ENCODE peak calls at places on chromosomes 7 and 10, in seven cellular contexts. S is OCI-LY7, X is GM23248, B is hepatocyte, U is PC-3, F is HCT116, P is MM.1S. J is an unnamed sample.

GRCh38 chr7:4681218-4681851 is 760 bp upstream of the FOXK1 start:
- DNase-seq in X (no peak), F (no peak), P (peak), B (no peak), S (peak), U (no peak), J (no peak)

GRCh38 chr10:114544045-114544659 is 113.9 kb downstream of the ABLIM1 start:
- DNase-seq in P (peak), B (no peak), S (peak), F (no peak), X (no peak), U (peak), J (no peak)

GRCh38 chr10:119022846-119023552 is 6.5 kb upstream of the NANOS1 start:
- DNase-seq in F (no peak), S (no peak), X (peak), P (no peak), U (peak), B (no peak), J (no peak)

GRCh38 chr7:104980969-104981670 is 32.9 kb upstream of the KMT2E start:
- DNase-seq in P (peak), S (peak), U (peak), F (peak), B (peak), X (peak), J (peak)

GRCh38 chr7:35781200-35781701 is 19.6 kb upstream of the SEPTIN7 start:
- DNase-seq in P (no peak), F (no peak), U (no peak), B (no peak), S (no peak), X (peak), J (no peak)

GRCh38 chr7:157018997-157019591 is 8.6 kb upstream of the MNX1 start:
- DNase-seq in S (no peak), U (no peak), X (no peak), B (peak), P (no peak), F (no peak), J (peak)

GRCh38 chr10:23065549-23065948 is 29.8 kb upstream of the MSRB2 start:
- DNase-seq in F (no peak), S (no peak), U (peak), B (peak), X (peak), P (no peak), J (no peak)

GRCh38 chr7:132596588-132596987 is 20.3 kb upstream of the PLXNA4 start:
- DNase-seq in B (no peak), X (no peak), S (no peak), U (no peak), F (no peak), P (no peak), J (no peak)

GRCh38 chr7:129122751-129123516 is 21.6 kb upstream of the TSPAN33 start:
- DNase-seq in U (no peak), P (peak), B (no peak), F (no peak), S (no peak), X (no peak), J (no peak)

GRCh38 chr10:6102128-6102527 is 13.3 kb downstream of the RBM17 start:
- DNase-seq in P (no peak), X (no peak), B (no peak), U (no peak), F (no peak), S (no peak), J (no peak)

GRCh38 chr7:55964802-55965470 is 551 bp downstream of the NIPSNAP2 start:
- DNase-seq in P (peak), S (peak), B (no peak), U (peak), F (peak), X (peak), J (peak)

GRCh38 chr7:98520356-98520932 is 96.6 kb upstream of the NPTX2 start:
- DNase-seq in P (no peak), F (peak), X (no peak), S (peak), B (no peak), U (no peak), J (no peak)

GRCh38 chr7:128863433-128863989 is 855 bp downstream of the ATP6V1F start:
- DNase-seq in P (peak), S (peak), B (peak), U (peak), X (peak), F (peak), J (peak)

GRCh38 chr10:71348850-71349249 is 29.8 kb downstream of the SLC29A3 start:
- DNase-seq in X (no peak), U (no peak), F (no peak), B (no peak), S (no peak), P (no peak), J (no peak)

GRCh38 chr10:71346731-71347130 is 27.7 kb downstream of the SLC29A3 start:
- DNase-seq in P (no peak), F (no peak), S (no peak), B (no peak), X (no peak), U (no peak), J (no peak)

GRCh38 chr10:71345720-71346119 is 26.7 kb downstream of the SLC29A3 start:
- DNase-seq in P (no peak), U (no peak), B (no peak), F (no peak), X (no peak), S (no peak), J (no peak)

GRCh38 chr10:71349401-71349800 is 30.3 kb downstream of the SLC29A3 start:
- DNase-seq in P (no peak), U (peak), X (peak), S (no peak), F (no peak), B (peak), J (no peak)

GRCh38 chr10:71347587-71348395 is 28.7 kb downstream of the SLC29A3 start:
- DNase-seq in S (no peak), F (no peak), B (peak), U (peak), P (no peak), X (no peak), J (no peak)
- TF ChIP-seq EZH2phosphoT487 in S (no peak), F (no peak), B (no peak), U (no peak), P (no peak), X (no peak), J (no peak)

DNA sequence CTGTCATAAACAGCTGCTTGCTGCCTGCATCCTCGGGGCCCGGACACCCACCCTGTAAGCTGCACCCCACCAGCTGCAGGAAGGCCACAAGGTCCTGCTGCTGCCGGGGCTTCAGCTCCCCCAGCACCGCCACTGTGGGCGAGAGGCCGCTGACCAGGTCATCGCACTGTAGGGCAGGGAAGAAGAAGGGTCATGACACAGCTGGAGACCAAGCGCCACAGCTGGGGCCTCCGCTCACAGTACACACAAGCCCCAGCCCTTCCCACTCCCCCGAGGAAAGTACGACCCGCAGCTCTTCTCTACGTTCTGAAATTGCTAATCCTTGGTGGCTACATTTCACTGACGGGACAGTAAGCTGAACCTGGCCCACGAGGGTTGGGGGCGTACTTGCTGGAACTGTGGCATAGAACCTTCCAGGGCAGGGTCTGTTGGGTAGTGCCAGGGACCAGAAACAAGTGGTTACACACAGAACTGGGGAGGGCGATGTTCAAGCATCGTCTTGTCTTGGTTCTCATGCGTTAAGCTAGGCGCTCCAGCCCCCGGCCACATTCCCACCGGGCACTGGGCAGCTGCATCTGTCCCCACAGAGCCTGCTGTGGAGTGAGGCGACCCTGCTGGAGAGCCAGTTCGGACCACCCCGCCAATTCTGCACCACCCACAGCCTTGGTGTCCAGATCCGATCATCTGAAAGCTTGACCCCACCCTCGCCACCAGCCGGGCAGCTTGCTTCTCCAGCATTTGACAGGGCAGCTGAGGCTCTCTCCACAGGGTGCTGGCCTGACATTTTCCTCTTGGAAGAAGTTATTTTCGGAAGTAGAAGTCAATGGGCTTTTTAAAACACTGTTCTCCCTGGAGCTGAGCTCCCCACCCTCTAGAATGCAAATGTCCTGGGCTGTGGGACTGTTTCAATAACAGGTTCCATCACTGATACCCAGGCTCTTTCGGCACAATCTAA is 50.8 kb downstream of the GSDME start:
- DNase-seq in F (no peak), X (no peak), B (no peak), P (no peak), U (no peak), S (no peak), J (no peak)
- TF ChIP-seq EZH2phosphoT487 in F (no peak), X (no peak), B (no peak), P (no peak), U (no peak), S (no peak), J (no peak)

GRCh38 chr10:75191821-75192568 is 18.6 kb upstream of the VDAC2 start:
- DNase-seq in X (peak), P (no peak), B (peak), U (peak), S (no peak), F (no peak), J (no peak)

GRCh38 chr10:75197906-75198305 is 12.7 kb upstream of the VDAC2 start:
- DNase-seq in F (no peak), B (no peak), U (no peak), P (no peak), S (no peak), X (no peak), J (peak)

GRCh38 chr10:75197066-75197465 is 13.5 kb upstream of the VDAC2 start:
- DNase-seq in S (no peak), U (no peak), F (no peak), B (no peak), X (no peak), P (no peak), J (no peak)

GRCh38 chr10:75189266-75190096 is 21.1 kb upstream of the VDAC2 start:
- DNase-seq in U (no peak), F (no peak), B (no peak), S (no peak), X (no peak), P (no peak), J (no peak)

GRCh38 chr10:75195035-75195763 is 15.4 kb upstream of the VDAC2 start:
- DNase-seq in X (peak), S (no peak), U (peak), B (no peak), P (no peak), F (no peak), J (no peak)
- TF ChIP-seq EZH2phosphoT487 in X (no peak), S (no peak), U (no peak), B (no peak), P (no peak), F (no peak), J (no peak)

DNA sequence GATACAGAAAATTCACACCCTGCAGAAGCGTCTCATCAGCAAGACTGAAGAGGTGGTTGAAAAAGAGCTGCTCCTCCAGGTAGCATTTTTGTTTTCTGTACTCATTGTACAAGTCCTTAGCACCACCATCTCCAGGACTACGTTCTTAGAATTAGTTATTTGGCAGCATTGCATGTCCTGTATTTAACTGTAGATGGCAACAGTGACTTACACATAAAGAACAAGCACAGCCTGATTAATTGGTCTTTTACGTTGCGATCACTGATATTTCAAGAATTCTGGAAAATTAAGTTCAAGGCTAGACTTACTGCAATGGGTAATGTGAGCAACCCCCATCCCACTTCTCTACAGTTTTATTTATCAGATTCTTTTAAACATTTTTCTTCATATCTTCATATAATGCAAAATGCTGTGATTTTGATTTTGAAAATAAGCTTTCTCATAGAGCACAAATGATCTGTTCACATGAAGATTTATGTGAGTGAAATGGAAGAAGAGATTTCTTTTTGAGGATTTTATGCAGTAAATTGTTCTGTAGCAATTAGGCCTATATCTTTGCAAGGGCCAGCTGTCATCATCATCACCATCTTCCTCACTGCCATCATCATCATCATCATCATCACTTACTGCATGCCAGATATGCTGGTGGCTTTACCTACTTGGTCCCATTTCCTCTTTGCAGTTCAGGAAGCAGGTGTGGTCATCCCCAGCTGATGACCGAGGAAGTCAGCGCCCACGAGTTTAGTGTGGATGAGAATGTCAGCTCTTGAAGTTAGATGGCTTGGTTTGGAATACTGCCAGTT is 53.3 kb downstream of the CFAP58 start:
- DNase-seq in U (peak), X (peak), B (peak), F (peak), S (peak), P (no peak), J (peak)
- TF ChIP-seq EZH2phosphoT487 in U (no peak), X (no peak), B (no peak), F (no peak), S (no peak), P (no peak), J (no peak)

GRCh38 chr10:95513941-95514392 is 47.2 kb downstream of the SORBS1 start:
- DNase-seq in P (no peak), U (peak), B (no peak), S (no peak), F (no peak), X (peak), J (no peak)

GRCh38 chr10:95519132-95519487 is 42.1 kb downstream of the SORBS1 start:
- DNase-seq in F (no peak), B (no peak), S (no peak), P (no peak), U (no peak), X (no peak), J (no peak)

GRCh38 chr10:95518455-95519131 is 42.6 kb downstream of the SORBS1 start:
- DNase-seq in F (no peak), P (no peak), X (no peak), U (no peak), S (no peak), B (no peak), J (no peak)

GRCh38 chr10:95516774-95517373 is 44.3 kb downstream of the SORBS1 start:
- DNase-seq in X (no peak), P (no peak), F (no peak), U (no peak), S (no peak), B (no peak), J (no peak)

DNA sequence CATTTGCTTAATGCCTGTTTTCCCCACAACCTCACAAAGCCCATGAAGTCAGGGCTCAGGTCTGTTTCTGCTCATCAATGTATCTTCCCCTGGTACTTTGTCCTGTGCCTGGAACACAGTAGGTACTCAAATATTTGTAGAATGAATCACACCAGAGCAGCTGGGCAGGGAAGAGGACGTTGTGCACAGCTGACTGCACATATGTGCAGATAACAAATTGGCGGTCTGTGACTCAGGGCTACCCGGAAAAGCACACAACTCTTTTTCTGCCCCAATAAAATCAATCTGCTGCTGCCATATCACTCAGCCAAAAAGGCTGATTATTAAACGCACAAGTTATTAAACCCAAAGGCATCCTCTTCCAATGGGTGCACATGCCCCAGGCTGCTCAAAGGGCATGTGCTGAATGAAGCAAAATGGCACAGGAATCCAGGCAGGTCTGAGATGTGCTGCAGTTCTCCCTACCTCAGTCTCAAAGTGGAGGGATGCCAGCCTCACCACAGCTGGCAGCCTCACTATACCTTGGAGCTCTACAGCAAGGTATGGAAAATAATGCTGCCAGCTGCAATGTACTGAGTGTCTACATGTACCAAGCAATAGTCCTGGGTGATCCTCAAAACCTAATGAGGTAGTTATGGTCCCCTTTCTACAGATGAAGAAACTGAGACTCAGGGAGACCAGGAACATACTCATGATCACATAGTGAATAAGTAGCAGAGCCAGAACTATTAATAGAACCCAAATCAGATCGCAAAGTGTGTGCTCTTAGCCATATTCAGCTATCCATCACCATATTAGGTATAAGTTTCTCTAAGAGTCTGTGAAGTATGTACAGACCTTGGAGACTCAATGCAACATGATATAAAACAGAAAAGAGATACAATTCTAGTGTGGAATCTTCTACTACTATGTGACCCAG is 43.4 kb downstream of the SORBS1 start:
- DNase-seq in U (peak), X (peak), P (no peak), F (no peak), B (peak), S (no peak), J (no peak)
- TF ChIP-seq EZH2phosphoT487 in U (no peak), X (no peak), P (no peak), F (no peak), B (no peak), S (no peak), J (no peak)

GRCh38 chr7:90270431-90271178 is 25.6 kb downstream of the CFAP69 start:
- DNase-seq in F (no peak), P (no peak), B (no peak), X (no peak), U (no peak), S (no peak), J (no peak)

GRCh38 chr7:90269163-90269562 is 24.2 kb downstream of the CFAP69 start:
- DNase-seq in P (no peak), F (no peak), B (no peak), U (peak), S (no peak), X (no peak), J (no peak)

GRCh38 chr7:90266808-90267207 is 21.8 kb downstream of the CFAP69 start:
- DNase-seq in F (no peak), U (peak), B (no peak), S (no peak), X (peak), P (no peak), J (no peak)

GRCh38 chr7:90271753-90272152 is 26.8 kb downstream of the CFAP69 start:
- DNase-seq in F (no peak), X (peak), B (no peak), U (peak), S (no peak), P (no peak), J (no peak)

GRCh38 chr7:90267263-90267858 is 22.4 kb downstream of the CFAP69 start:
- DNase-seq in B (no peak), S (no peak), P (no peak), U (no peak), X (peak), F (no peak), J (no peak)
- TF ChIP-seq EZH2phosphoT487 in B (no peak), S (no peak), P (no peak), U (no peak), X (no peak), F (no peak), J (no peak)

GRCh38 chr7:74612015-74612829 is 45.3 kb upstream of the GTF2I start:
- DNase-seq in F (no peak), S (no peak), U (no peak), B (no peak), X (peak), P (no peak), J (peak)

GRCh38 chr7:74606909-74607255 is 50.6 kb upstream of the GTF2I start:
- DNase-seq in F (no peak), U (no peak), S (no peak), X (no peak), P (no peak), B (no peak), J (no peak)

GRCh38 chr7:74604326-74605020 is 53.0 kb upstream of the GTF2I start:
- DNase-seq in X (peak), F (no peak), P (no peak), U (peak), S (no peak), B (no peak), J (no peak)

GRCh38 chr7:74606101-74606908 is 51.2 kb upstream of the GTF2I start:
- DNase-seq in B (peak), U (peak), S (peak), X (peak), F (no peak), P (peak), J (peak)
- TF ChIP-seq EZH2phosphoT487 in B (no peak), U (no peak), S (no peak), X (no peak), F (no peak), P (no peak), J (no peak)

DNA sequence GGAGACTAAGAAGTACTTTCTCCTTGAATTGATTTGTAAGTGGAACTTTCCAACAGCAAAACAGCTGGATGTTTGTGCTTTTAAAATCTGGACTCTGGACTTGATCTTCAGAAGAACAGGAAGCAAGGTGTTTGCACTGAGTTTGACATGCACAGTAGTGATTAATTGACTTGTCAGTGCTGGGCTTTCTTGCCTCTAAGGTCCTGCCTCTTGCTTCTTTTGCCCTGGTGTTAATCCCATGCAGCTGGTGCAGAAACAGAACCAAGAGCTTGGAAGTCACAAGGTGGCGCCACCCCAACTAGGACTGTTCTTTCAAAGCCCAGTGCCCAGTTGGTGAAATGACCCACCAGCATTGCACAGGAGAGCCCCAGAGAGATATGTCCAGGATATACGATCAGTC is 66.8 kb upstream of the SEPHS1 start:
- DNase-seq in S (no peak), P (no peak), B (peak), F (peak), X (peak), U (peak), J (peak)
- TF ChIP-seq EZH2phosphoT487 in S (no peak), P (no peak), B (no peak), F (no peak), X (no peak), U (no peak), J (no peak)